ENCODE peak calls at places on chromosomes 11 and 22, in ten cellular contexts. One of them, this sample, is unnamed.

GRCh38 chr22:49995413-49996191 is 17.0 kb downstream of the IL17REL start:
- DNase-seq in Right ventricle myocardium superior: no peak
- DNase-seq in stimulated activated CD4-positive, alpha-beta T cell treated with anti-CD3 and anti-CD28 coated beads, Interleukin-1b, Interleukin-23, amount 100 ng/mL, for 1 hour: no peak
- DNase-seq in HTR-8/SVneo: no peak
- DNase-seq in NCI-H1417: no peak
- DNase-seq in endothelial cell: no peak
- DNase-seq in activated CD4-positive, alpha-beta T cell treated with anti-CD3 and anti-CD28 coated beads, Interleukin-2, amount 50 U/mL, for 48 hours: no peak
- DNase-seq in A549: no peak
- DNase-seq in RPMI7951: no peak
- DNase-seq in activated T-cell treated with anti-CD3 and anti-CD28 coated beads, Interleukin-2, amount 50 U/mL, for 48 hours: no peak
- DNase-seq in this sample: no peak

GRCh38 chr11:117096140-117096972 is 1.9 kb downstream of the SIK3 start:
- DNase-seq in Right ventricle myocardium superior: no peak
- DNase-seq in stimulated activated CD4-positive, alpha-beta T cell treated with anti-CD3 and anti-CD28 coated beads, Interleukin-1b, Interleukin-23, amount 100 ng/mL, for 1 hour: no peak
- DNase-seq in HTR-8/SVneo: peak
- DNase-seq in NCI-H1417: no peak
- DNase-seq in endothelial cell: no peak
- DNase-seq in activated CD4-positive, alpha-beta T cell treated with anti-CD3 and anti-CD28 coated beads, Interleukin-2, amount 50 U/mL, for 48 hours: no peak
- DNase-seq in A549: no peak
- DNase-seq in RPMI7951: peak
- DNase-seq in activated T-cell treated with anti-CD3 and anti-CD28 coated beads, Interleukin-2, amount 50 U/mL, for 48 hours: peak
- DNase-seq in this sample: no peak

GRCh38 chr11:70333206-70333605 is 62.7 kb downstream of the PPFIA1 start:
- DNase-seq in Right ventricle myocardium superior: no peak
- DNase-seq in stimulated activated CD4-positive, alpha-beta T cell treated with anti-CD3 and anti-CD28 coated beads, Interleukin-1b, Interleukin-23, amount 100 ng/mL, for 1 hour: no peak
- DNase-seq in HTR-8/SVneo: no peak
- DNase-seq in NCI-H1417: no peak
- DNase-seq in endothelial cell: no peak
- DNase-seq in activated CD4-positive, alpha-beta T cell treated with anti-CD3 and anti-CD28 coated beads, Interleukin-2, amount 50 U/mL, for 48 hours: no peak
- DNase-seq in A549: no peak
- DNase-seq in RPMI7951: no peak
- DNase-seq in activated T-cell treated with anti-CD3 and anti-CD28 coated beads, Interleukin-2, amount 50 U/mL, for 48 hours: no peak
- DNase-seq in this sample: peak

GRCh38 chr11:125871391-125872137 is 15.9 kb upstream of the HYLS1 start:
- DNase-seq in Right ventricle myocardium superior: no peak
- DNase-seq in stimulated activated CD4-positive, alpha-beta T cell treated with anti-CD3 and anti-CD28 coated beads, Interleukin-1b, Interleukin-23, amount 100 ng/mL, for 1 hour: no peak
- DNase-seq in HTR-8/SVneo: peak
- DNase-seq in NCI-H1417: peak
- DNase-seq in endothelial cell: peak
- DNase-seq in activated CD4-positive, alpha-beta T cell treated with anti-CD3 and anti-CD28 coated beads, Interleukin-2, amount 50 U/mL, for 48 hours: peak
- DNase-seq in A549: peak
- DNase-seq in RPMI7951: peak
- DNase-seq in activated T-cell treated with anti-CD3 and anti-CD28 coated beads, Interleukin-2, amount 50 U/mL, for 48 hours: peak
- DNase-seq in this sample: peak

GRCh38 chr22:50301581-50301991 is 5.9 kb downstream of the PLXNB2 start:
- DNase-seq in Right ventricle myocardium superior: no peak
- DNase-seq in stimulated activated CD4-positive, alpha-beta T cell treated with anti-CD3 and anti-CD28 coated beads, Interleukin-1b, Interleukin-23, amount 100 ng/mL, for 1 hour: no peak
- DNase-seq in HTR-8/SVneo: no peak
- DNase-seq in NCI-H1417: peak
- DNase-seq in endothelial cell: no peak
- DNase-seq in activated CD4-positive, alpha-beta T cell treated with anti-CD3 and anti-CD28 coated beads, Interleukin-2, amount 50 U/mL, for 48 hours: no peak
- DNase-seq in A549: no peak
- DNase-seq in RPMI7951: no peak
- DNase-seq in activated T-cell treated with anti-CD3 and anti-CD28 coated beads, Interleukin-2, amount 50 U/mL, for 48 hours: no peak
- DNase-seq in this sample: peak

GRCh38 chr11:70892889-70893288 is 359.5 kb downstream of the SHANK2 start:
- DNase-seq in Right ventricle myocardium superior: no peak
- DNase-seq in stimulated activated CD4-positive, alpha-beta T cell treated with anti-CD3 and anti-CD28 coated beads, Interleukin-1b, Interleukin-23, amount 100 ng/mL, for 1 hour: no peak
- DNase-seq in HTR-8/SVneo: no peak
- DNase-seq in NCI-H1417: no peak
- DNase-seq in endothelial cell: no peak
- DNase-seq in activated CD4-positive, alpha-beta T cell treated with anti-CD3 and anti-CD28 coated beads, Interleukin-2, amount 50 U/mL, for 48 hours: no peak
- DNase-seq in A549: no peak
- DNase-seq in RPMI7951: no peak
- DNase-seq in activated T-cell treated with anti-CD3 and anti-CD28 coated beads, Interleukin-2, amount 50 U/mL, for 48 hours: no peak
- DNase-seq in this sample: no peak

GRCh38 chr11:210122-210802 is 2.8 kb downstream of the RIC8A start:
- DNase-seq in Right ventricle myocardium superior: peak
- DNase-seq in stimulated activated CD4-positive, alpha-beta T cell treated with anti-CD3 and anti-CD28 coated beads, Interleukin-1b, Interleukin-23, amount 100 ng/mL, for 1 hour: no peak
- DNase-seq in HTR-8/SVneo: peak
- DNase-seq in NCI-H1417: no peak
- DNase-seq in endothelial cell: no peak
- DNase-seq in activated CD4-positive, alpha-beta T cell treated with anti-CD3 and anti-CD28 coated beads, Interleukin-2, amount 50 U/mL, for 48 hours: no peak
- DNase-seq in A549: peak
- DNase-seq in RPMI7951: peak
- DNase-seq in activated T-cell treated with anti-CD3 and anti-CD28 coated beads, Interleukin-2, amount 50 U/mL, for 48 hours: no peak
- DNase-seq in this sample: no peak

GRCh38 chr11:70152244-70152643 is 50.9 kb upstream of the FADD start:
- DNase-seq in Right ventricle myocardium superior: no peak
- DNase-seq in stimulated activated CD4-positive, alpha-beta T cell treated with anti-CD3 and anti-CD28 coated beads, Interleukin-1b, Interleukin-23, amount 100 ng/mL, for 1 hour: no peak
- DNase-seq in HTR-8/SVneo: no peak
- DNase-seq in NCI-H1417: no peak
- DNase-seq in endothelial cell: no peak
- DNase-seq in activated CD4-positive, alpha-beta T cell treated with anti-CD3 and anti-CD28 coated beads, Interleukin-2, amount 50 U/mL, for 48 hours: no peak
- DNase-seq in A549: no peak
- DNase-seq in RPMI7951: no peak
- DNase-seq in activated T-cell treated with anti-CD3 and anti-CD28 coated beads, Interleukin-2, amount 50 U/mL, for 48 hours: no peak
- DNase-seq in this sample: no peak

GRCh38 chr11:88043149-88043548 is 132.1 kb downstream of the RAB38 start:
- DNase-seq in Right ventricle myocardium superior: no peak
- DNase-seq in stimulated activated CD4-positive, alpha-beta T cell treated with anti-CD3 and anti-CD28 coated beads, Interleukin-1b, Interleukin-23, amount 100 ng/mL, for 1 hour: no peak
- DNase-seq in HTR-8/SVneo: no peak
- DNase-seq in NCI-H1417: no peak
- DNase-seq in endothelial cell: no peak
- DNase-seq in activated CD4-positive, alpha-beta T cell treated with anti-CD3 and anti-CD28 coated beads, Interleukin-2, amount 50 U/mL, for 48 hours: no peak
- DNase-seq in A549: no peak
- DNase-seq in RPMI7951: no peak
- DNase-seq in activated T-cell treated with anti-CD3 and anti-CD28 coated beads, Interleukin-2, amount 50 U/mL, for 48 hours: no peak
- DNase-seq in this sample: no peak

GRCh38 chr22:20080445-20080775 is 369 bp downstream of the DGCR8 start:
- DNase-seq in Right ventricle myocardium superior: peak
- DNase-seq in stimulated activated CD4-positive, alpha-beta T cell treated with anti-CD3 and anti-CD28 coated beads, Interleukin-1b, Interleukin-23, amount 100 ng/mL, for 1 hour: peak
- DNase-seq in HTR-8/SVneo: peak
- DNase-seq in NCI-H1417: peak
- DNase-seq in endothelial cell: peak
- DNase-seq in activated CD4-positive, alpha-beta T cell treated with anti-CD3 and anti-CD28 coated beads, Interleukin-2, amount 50 U/mL, for 48 hours: peak
- DNase-seq in A549: peak
- DNase-seq in RPMI7951: peak
- DNase-seq in activated T-cell treated with anti-CD3 and anti-CD28 coated beads, Interleukin-2, amount 50 U/mL, for 48 hours: peak
- DNase-seq in this sample: peak

GRCh38 chr11:57552479-57552878 is 15.0 kb downstream of the UBE2L6 start:
- DNase-seq in Right ventricle myocardium superior: no peak
- DNase-seq in stimulated activated CD4-positive, alpha-beta T cell treated with anti-CD3 and anti-CD28 coated beads, Interleukin-1b, Interleukin-23, amount 100 ng/mL, for 1 hour: no peak
- DNase-seq in HTR-8/SVneo: no peak
- DNase-seq in NCI-H1417: no peak
- DNase-seq in endothelial cell: no peak
- DNase-seq in activated CD4-positive, alpha-beta T cell treated with anti-CD3 and anti-CD28 coated beads, Interleukin-2, amount 50 U/mL, for 48 hours: no peak
- DNase-seq in A549: no peak
- DNase-seq in RPMI7951: no peak
- DNase-seq in activated T-cell treated with anti-CD3 and anti-CD28 coated beads, Interleukin-2, amount 50 U/mL, for 48 hours: no peak
- DNase-seq in this sample: no peak

GRCh38 chr22:20130739-20131592 is 638 bp upstream of the ZDHHC8 start:
- DNase-seq in Right ventricle myocardium superior: peak
- DNase-seq in stimulated activated CD4-positive, alpha-beta T cell treated with anti-CD3 and anti-CD28 coated beads, Interleukin-1b, Interleukin-23, amount 100 ng/mL, for 1 hour: peak
- DNase-seq in HTR-8/SVneo: peak
- DNase-seq in NCI-H1417: peak
- DNase-seq in endothelial cell: peak
- DNase-seq in activated CD4-positive, alpha-beta T cell treated with anti-CD3 and anti-CD28 coated beads, Interleukin-2, amount 50 U/mL, for 48 hours: peak
- DNase-seq in A549: no peak
- DNase-seq in RPMI7951: peak
- DNase-seq in activated T-cell treated with anti-CD3 and anti-CD28 coated beads, Interleukin-2, amount 50 U/mL, for 48 hours: peak
- DNase-seq in this sample: peak

GRCh38 chr11:57458410-57459111 is 1.8 kb upstream of the RTN4RL2 start:
- DNase-seq in Right ventricle myocardium superior: peak
- DNase-seq in stimulated activated CD4-positive, alpha-beta T cell treated with anti-CD3 and anti-CD28 coated beads, Interleukin-1b, Interleukin-23, amount 100 ng/mL, for 1 hour: peak
- DNase-seq in HTR-8/SVneo: peak
- DNase-seq in NCI-H1417: peak
- DNase-seq in endothelial cell: peak
- DNase-seq in activated CD4-positive, alpha-beta T cell treated with anti-CD3 and anti-CD28 coated beads, Interleukin-2, amount 50 U/mL, for 48 hours: peak
- DNase-seq in A549: no peak
- DNase-seq in RPMI7951: no peak
- DNase-seq in activated T-cell treated with anti-CD3 and anti-CD28 coated beads, Interleukin-2, amount 50 U/mL, for 48 hours: peak
- DNase-seq in this sample: peak

GRCh38 chr11:76251576-76251975 is 45.3 kb upstream of the WNT11 start:
- DNase-seq in Right ventricle myocardium superior: no peak
- DNase-seq in stimulated activated CD4-positive, alpha-beta T cell treated with anti-CD3 and anti-CD28 coated beads, Interleukin-1b, Interleukin-23, amount 100 ng/mL, for 1 hour: no peak
- DNase-seq in HTR-8/SVneo: no peak
- DNase-seq in NCI-H1417: no peak
- DNase-seq in endothelial cell: no peak
- DNase-seq in activated CD4-positive, alpha-beta T cell treated with anti-CD3 and anti-CD28 coated beads, Interleukin-2, amount 50 U/mL, for 48 hours: no peak
- DNase-seq in A549: no peak
- DNase-seq in RPMI7951: no peak
- DNase-seq in activated T-cell treated with anti-CD3 and anti-CD28 coated beads, Interleukin-2, amount 50 U/mL, for 48 hours: no peak
- DNase-seq in this sample: no peak

GRCh38 chr11:130571947-130572584 is 123.6 kb downstream of the ADAMTS15 start:
- DNase-seq in Right ventricle myocardium superior: no peak
- DNase-seq in stimulated activated CD4-positive, alpha-beta T cell treated with anti-CD3 and anti-CD28 coated beads, Interleukin-1b, Interleukin-23, amount 100 ng/mL, for 1 hour: no peak
- DNase-seq in HTR-8/SVneo: no peak
- DNase-seq in NCI-H1417: no peak
- DNase-seq in endothelial cell: no peak
- DNase-seq in activated CD4-positive, alpha-beta T cell treated with anti-CD3 and anti-CD28 coated beads, Interleukin-2, amount 50 U/mL, for 48 hours: no peak
- DNase-seq in A549: no peak
- DNase-seq in RPMI7951: no peak
- DNase-seq in activated T-cell treated with anti-CD3 and anti-CD28 coated beads, Interleukin-2, amount 50 U/mL, for 48 hours: no peak
- DNase-seq in this sample: peak

GRCh38 chr11:9719949-9720646 is 56.2 kb downstream of the SWAP70 start:
- DNase-seq in Right ventricle myocardium superior: no peak
- DNase-seq in stimulated activated CD4-positive, alpha-beta T cell treated with anti-CD3 and anti-CD28 coated beads, Interleukin-1b, Interleukin-23, amount 100 ng/mL, for 1 hour: no peak
- DNase-seq in HTR-8/SVneo: no peak
- DNase-seq in NCI-H1417: peak
- DNase-seq in endothelial cell: no peak
- DNase-seq in activated CD4-positive, alpha-beta T cell treated with anti-CD3 and anti-CD28 coated beads, Interleukin-2, amount 50 U/mL, for 48 hours: no peak
- DNase-seq in A549: no peak
- DNase-seq in RPMI7951: no peak
- DNase-seq in activated T-cell treated with anti-CD3 and anti-CD28 coated beads, Interleukin-2, amount 50 U/mL, for 48 hours: no peak
- DNase-seq in this sample: peak

GRCh38 chr11:111428113-111428876 is 49.2 kb upstream of the POU2AF1 start:
- DNase-seq in Right ventricle myocardium superior: no peak
- DNase-seq in stimulated activated CD4-positive, alpha-beta T cell treated with anti-CD3 and anti-CD28 coated beads, Interleukin-1b, Interleukin-23, amount 100 ng/mL, for 1 hour: no peak
- DNase-seq in HTR-8/SVneo: no peak
- DNase-seq in NCI-H1417: no peak
- DNase-seq in endothelial cell: no peak
- DNase-seq in activated CD4-positive, alpha-beta T cell treated with anti-CD3 and anti-CD28 coated beads, Interleukin-2, amount 50 U/mL, for 48 hours: no peak
- DNase-seq in A549: no peak
- DNase-seq in RPMI7951: no peak
- DNase-seq in activated T-cell treated with anti-CD3 and anti-CD28 coated beads, Interleukin-2, amount 50 U/mL, for 48 hours: no peak
- DNase-seq in this sample: no peak

GRCh38 chr22:41181349-41182241 is 23.5 kb upstream of the L3MBTL2 start:
- DNase-seq in Right ventricle myocardium superior: no peak
- DNase-seq in stimulated activated CD4-positive, alpha-beta T cell treated with anti-CD3 and anti-CD28 coated beads, Interleukin-1b, Interleukin-23, amount 100 ng/mL, for 1 hour: no peak
- DNase-seq in HTR-8/SVneo: peak
- DNase-seq in NCI-H1417: no peak
- DNase-seq in endothelial cell: no peak
- DNase-seq in activated CD4-positive, alpha-beta T cell treated with anti-CD3 and anti-CD28 coated beads, Interleukin-2, amount 50 U/mL, for 48 hours: no peak
- DNase-seq in A549: no peak
- DNase-seq in RPMI7951: peak
- DNase-seq in activated T-cell treated with anti-CD3 and anti-CD28 coated beads, Interleukin-2, amount 50 U/mL, for 48 hours: no peak
- DNase-seq in this sample: no peak

GRCh38 chr11:57368106-57368826 is 12.7 kb downstream of the PRG3 start:
- DNase-seq in Right ventricle myocardium superior: no peak
- DNase-seq in stimulated activated CD4-positive, alpha-beta T cell treated with anti-CD3 and anti-CD28 coated beads, Interleukin-1b, Interleukin-23, amount 100 ng/mL, for 1 hour: no peak
- DNase-seq in HTR-8/SVneo: no peak
- DNase-seq in NCI-H1417: peak
- DNase-seq in endothelial cell: no peak
- DNase-seq in activated CD4-positive, alpha-beta T cell treated with anti-CD3 and anti-CD28 coated beads, Interleukin-2, amount 50 U/mL, for 48 hours: no peak
- DNase-seq in A549: no peak
- DNase-seq in RPMI7951: no peak
- DNase-seq in activated T-cell treated with anti-CD3 and anti-CD28 coated beads, Interleukin-2, amount 50 U/mL, for 48 hours: no peak
- DNase-seq in this sample: no peak

GRCh38 chr11:6251990-6252473 is 7.6 kb upstream of the CCKBR start:
- DNase-seq in Right ventricle myocardium superior: no peak
- DNase-seq in stimulated activated CD4-positive, alpha-beta T cell treated with anti-CD3 and anti-CD28 coated beads, Interleukin-1b, Interleukin-23, amount 100 ng/mL, for 1 hour: no peak
- DNase-seq in HTR-8/SVneo: no peak
- DNase-seq in NCI-H1417: no peak
- DNase-seq in endothelial cell: no peak
- DNase-seq in activated CD4-positive, alpha-beta T cell treated with anti-CD3 and anti-CD28 coated beads, Interleukin-2, amount 50 U/mL, for 48 hours: no peak
- DNase-seq in A549: no peak
- DNase-seq in RPMI7951: no peak
- DNase-seq in activated T-cell treated with anti-CD3 and anti-CD28 coated beads, Interleukin-2, amount 50 U/mL, for 48 hours: no peak
- DNase-seq in this sample: no peak

GRCh38 chr11:119666463-119667131 is 62.4 kb downstream of the NECTIN1 start:
- DNase-seq in Right ventricle myocardium superior: peak
- DNase-seq in stimulated activated CD4-positive, alpha-beta T cell treated with anti-CD3 and anti-CD28 coated beads, Interleukin-1b, Interleukin-23, amount 100 ng/mL, for 1 hour: peak
- DNase-seq in HTR-8/SVneo: peak
- DNase-seq in NCI-H1417: peak
- DNase-seq in endothelial cell: peak
- DNase-seq in activated CD4-positive, alpha-beta T cell treated with anti-CD3 and anti-CD28 coated beads, Interleukin-2, amount 50 U/mL, for 48 hours: peak
- DNase-seq in A549: peak
- DNase-seq in RPMI7951: peak
- DNase-seq in activated T-cell treated with anti-CD3 and anti-CD28 coated beads, Interleukin-2, amount 50 U/mL, for 48 hours: peak
- DNase-seq in this sample: peak

GRCh38 chr11:2276999-2277328 is 6.6 kb upstream of the ASCL2 start:
- DNase-seq in Right ventricle myocardium superior: peak
- DNase-seq in stimulated activated CD4-positive, alpha-beta T cell treated with anti-CD3 and anti-CD28 coated beads, Interleukin-1b, Interleukin-23, amount 100 ng/mL, for 1 hour: no peak
- DNase-seq in HTR-8/SVneo: no peak
- DNase-seq in NCI-H1417: no peak
- DNase-seq in endothelial cell: no peak
- DNase-seq in activated CD4-positive, alpha-beta T cell treated with anti-CD3 and anti-CD28 coated beads, Interleukin-2, amount 50 U/mL, for 48 hours: no peak
- DNase-seq in A549: no peak
- DNase-seq in RPMI7951: no peak
- DNase-seq in activated T-cell treated with anti-CD3 and anti-CD28 coated beads, Interleukin-2, amount 50 U/mL, for 48 hours: no peak
- DNase-seq in this sample: no peak

GRCh38 chr11:124801014-124801413 is 808 bp upstream of the MSANTD2 start:
- DNase-seq in Right ventricle myocardium superior: no peak
- DNase-seq in stimulated activated CD4-positive, alpha-beta T cell treated with anti-CD3 and anti-CD28 coated beads, Interleukin-1b, Interleukin-23, amount 100 ng/mL, for 1 hour: no peak
- DNase-seq in HTR-8/SVneo: no peak
- DNase-seq in NCI-H1417: no peak
- DNase-seq in endothelial cell: no peak
- DNase-seq in activated CD4-positive, alpha-beta T cell treated with anti-CD3 and anti-CD28 coated beads, Interleukin-2, amount 50 U/mL, for 48 hours: no peak
- DNase-seq in A549: no peak
- DNase-seq in RPMI7951: peak
- DNase-seq in activated T-cell treated with anti-CD3 and anti-CD28 coated beads, Interleukin-2, amount 50 U/mL, for 48 hours: no peak
- DNase-seq in this sample: peak

GRCh38 chr11:122721964-122722266 is 66.4 kb downstream of the UBASH3B start:
- DNase-seq in Right ventricle myocardium superior: no peak
- DNase-seq in stimulated activated CD4-positive, alpha-beta T cell treated with anti-CD3 and anti-CD28 coated beads, Interleukin-1b, Interleukin-23, amount 100 ng/mL, for 1 hour: no peak
- DNase-seq in HTR-8/SVneo: peak
- DNase-seq in NCI-H1417: no peak
- DNase-seq in endothelial cell: no peak
- DNase-seq in activated CD4-positive, alpha-beta T cell treated with anti-CD3 and anti-CD28 coated beads, Interleukin-2, amount 50 U/mL, for 48 hours: no peak
- DNase-seq in A549: no peak
- DNase-seq in RPMI7951: peak
- DNase-seq in activated T-cell treated with anti-CD3 and anti-CD28 coated beads, Interleukin-2, amount 50 U/mL, for 48 hours: no peak
- DNase-seq in this sample: peak

GRCh38 chr11:10287766-10288165 is 6.3 kb downstream of the SBF2 start:
- DNase-seq in Right ventricle myocardium superior: no peak
- DNase-seq in stimulated activated CD4-positive, alpha-beta T cell treated with anti-CD3 and anti-CD28 coated beads, Interleukin-1b, Interleukin-23, amount 100 ng/mL, for 1 hour: no peak
- DNase-seq in HTR-8/SVneo: no peak
- DNase-seq in NCI-H1417: no peak
- DNase-seq in endothelial cell: no peak
- DNase-seq in activated CD4-positive, alpha-beta T cell treated with anti-CD3 and anti-CD28 coated beads, Interleukin-2, amount 50 U/mL, for 48 hours: no peak
- DNase-seq in A549: no peak
- DNase-seq in RPMI7951: no peak
- DNase-seq in activated T-cell treated with anti-CD3 and anti-CD28 coated beads, Interleukin-2, amount 50 U/mL, for 48 hours: no peak
- DNase-seq in this sample: no peak

GRCh38 chr22:48197189-48197690 is 1434.8 kb downstream of the TBC1D22A start:
- DNase-seq in Right ventricle myocardium superior: no peak
- DNase-seq in stimulated activated CD4-positive, alpha-beta T cell treated with anti-CD3 and anti-CD28 coated beads, Interleukin-1b, Interleukin-23, amount 100 ng/mL, for 1 hour: no peak
- DNase-seq in HTR-8/SVneo: no peak
- DNase-seq in NCI-H1417: no peak
- DNase-seq in endothelial cell: no peak
- DNase-seq in activated CD4-positive, alpha-beta T cell treated with anti-CD3 and anti-CD28 coated beads, Interleukin-2, amount 50 U/mL, for 48 hours: no peak
- DNase-seq in A549: no peak
- DNase-seq in RPMI7951: no peak
- DNase-seq in activated T-cell treated with anti-CD3 and anti-CD28 coated beads, Interleukin-2, amount 50 U/mL, for 48 hours: no peak
- DNase-seq in this sample: no peak

GRCh38 chr11:104653011-104653806 is 245.1 kb downstream of the CASP12 start:
- DNase-seq in Right ventricle myocardium superior: no peak
- DNase-seq in stimulated activated CD4-positive, alpha-beta T cell treated with anti-CD3 and anti-CD28 coated beads, Interleukin-1b, Interleukin-23, amount 100 ng/mL, for 1 hour: no peak
- DNase-seq in HTR-8/SVneo: peak
- DNase-seq in NCI-H1417: no peak
- DNase-seq in endothelial cell: no peak
- DNase-seq in activated CD4-positive, alpha-beta T cell treated with anti-CD3 and anti-CD28 coated beads, Interleukin-2, amount 50 U/mL, for 48 hours: no peak
- DNase-seq in A549: no peak
- DNase-seq in RPMI7951: no peak
- DNase-seq in activated T-cell treated with anti-CD3 and anti-CD28 coated beads, Interleukin-2, amount 50 U/mL, for 48 hours: no peak
- DNase-seq in this sample: no peak

GRCh38 chr11:84612645-84613044 is 1014.5 kb downstream of the DLG2 start:
- DNase-seq in Right ventricle myocardium superior: no peak
- DNase-seq in stimulated activated CD4-positive, alpha-beta T cell treated with anti-CD3 and anti-CD28 coated beads, Interleukin-1b, Interleukin-23, amount 100 ng/mL, for 1 hour: no peak
- DNase-seq in HTR-8/SVneo: no peak
- DNase-seq in NCI-H1417: no peak
- DNase-seq in endothelial cell: no peak
- DNase-seq in activated CD4-positive, alpha-beta T cell treated with anti-CD3 and anti-CD28 coated beads, Interleukin-2, amount 50 U/mL, for 48 hours: no peak
- DNase-seq in A549: no peak
- DNase-seq in RPMI7951: no peak
- DNase-seq in activated T-cell treated with anti-CD3 and anti-CD28 coated beads, Interleukin-2, amount 50 U/mL, for 48 hours: no peak
- DNase-seq in this sample: no peak

This sample was measured in cardiac muscle cell.